ENCODE peak calls at places on chromosome 12, in four cellular contexts. M, C, I and Z are unnamed samples.

GRCh38 chr12:43805857-43806736 is at the start of gene TWF1:
- DNase-seq in M (peak), C (no peak), I (peak), Z (peak)

GRCh38 chr12:93776581-93777018 is 99.4 kb downstream of the CRADD start:
- DNase-seq in M (no peak), C (no peak), I (no peak), Z (no peak)

GRCh38 chr12:124921200-124922008 is 7.0 kb upstream of the UBC start:
- DNase-seq in M (no peak), C (peak), I (peak), Z (peak)

GRCh38 chr12:81015510-81015909 is 62.4 kb upstream of the ACSS3 start:
- DNase-seq in M (no peak), C (no peak), I (peak), Z (no peak)

GRCh38 chr12:2457215-2458112 is 337.3 kb upstream of the FKBP4 start:
- DNase-seq in M (no peak), C (no peak), I (no peak), Z (peak)

GRCh38 chr12:90908465-90908864 is 46.5 kb downstream of the CCER1 start:
- DNase-seq in M (no peak), C (no peak), I (no peak), Z (no peak)

GRCh38 chr12:67472551-67472950 is 176.0 kb upstream of the DYRK2 start:
- DNase-seq in M (no peak), C (no peak), I (no peak), Z (no peak)

GRCh38 chr12:110698171-110698902 is 9.4 kb upstream of the HVCN1 start:
- DNase-seq in M (peak), C (peak), I (peak), Z (peak)

GRCh38 chr12:117564885-117565284 is 203.5 kb upstream of the NOS1 start:
- DNase-seq in M (no peak), C (no peak), I (no peak), Z (no peak)

GRCh38 chr12:27002141-27002540 is 12.0 kb downstream of the TM7SF3 start:
- DNase-seq in M (no peak), C (no peak), I (no peak), Z (no peak)

GRCh38 chr12:84793558-84794367 is 118.8 kb downstream of the SLC6A15 start:
- DNase-seq in M (no peak), C (no peak), I (no peak), Z (no peak)

GRCh38 chr12:111656016-111656415 is 29.7 kb downstream of the BRAP start:
- DNase-seq in M (no peak), C (no peak), I (no peak), Z (no peak)

GRCh38 chr12:90519285-90519684 is 435.7 kb downstream of the CCER1 start:
- DNase-seq in M (no peak), C (no peak), I (no peak), Z (no peak)

GRCh38 chr12:26290560-26290959 is 95.2 kb downstream of the SSPN start:
- DNase-seq in M (no peak), C (no peak), I (no peak), Z (no peak)

GRCh38 chr12:124906606-124907261 is 7.7 kb downstream of the UBC start:
- DNase-seq in M (no peak), C (peak), I (peak), Z (peak)

GRCh38 chr12:81439344-81439743 is 319.8 kb downstream of the PPFIA2 start:
- DNase-seq in M (no peak), C (no peak), I (no peak), Z (no peak)

GRCh38 chr12:116346222-116346621 is 68.7 kb upstream of the MED13L start:
- DNase-seq in M (no peak), C (no peak), I (peak), Z (peak)

GRCh38 chr12:29427964-29428363 is 47.0 kb upstream of the ERGIC2 start:
- DNase-seq in M (no peak), C (peak), I (peak), Z (peak)

GRCh38 chr12:74922117-74922516 is 287.5 kb downstream of the KCNC2 start:
- DNase-seq in M (no peak), C (no peak), I (no peak), Z (no peak)

GRCh38 chr12:89671469-89671868 is 37.2 kb downstream of the ATP2B1 start:
- DNase-seq in M (no peak), C (no peak), I (no peak), Z (no peak)

GRCh38 chr12:9751204-9752144 is 9.2 kb downstream of the CD69 start:
- DNase-seq in M (no peak), C (no peak), I (peak), Z (no peak)

GRCh38 chr12:130953783-130954543 is at the start of gene ADGRD1:
- DNase-seq in M (no peak), C (no peak), I (no peak), Z (peak)

GRCh38 chr12:56081393-56082347 is 1.7 kb downstream of the ERBB3 start:
- DNase-seq in M (no peak), C (no peak), I (peak), Z (no peak)

GRCh38 chr12:5650804-5651461 is 219.0 kb downstream of the NTF3 start:
- DNase-seq in M (no peak), C (no peak), I (no peak), Z (no peak)

GRCh38 chr12:76670776-76671175 is 93.1 kb upstream of the ZDHHC17 start:
- DNase-seq in M (no peak), C (no peak), I (no peak), Z (no peak)

GRCh38 chr12:113066806-113067400 is 10.4 kb downstream of the DTX1 start:
- DNase-seq in M (no peak), C (no peak), I (no peak), Z (no peak)

GRCh38 chr12:7190268-7191055 is 976 bp downstream of the PEX5 start:
- DNase-seq in M (no peak), C (no peak), I (peak), Z (peak)

GRCh38 chr12:88994537-88994936 is 357.8 kb downstream of the DUSP6 start:
- DNase-seq in M (no peak), C (no peak), I (no peak), Z (no peak)

GRCh38 chr12:101908395-101908794 is 31.0 kb downstream of the DRAM1 start:
- DNase-seq in M (no peak), C (no peak), I (no peak), Z (no peak)

GRCh38 chr12:30002677-30003076 is 218.9 kb upstream of the TMTC1 start:
- DNase-seq in M (no peak), C (no peak), I (no peak), Z (no peak)

GRCh38 chr12:28536088-28536487 is 345.8 kb downstream of the CCDC91 start:
- DNase-seq in M (no peak), C (no peak), I (no peak), Z (no peak)

GRCh38 chr12:9760699-9761406 is at the start of gene CD69:
- DNase-seq in M (no peak), C (peak), I (no peak), Z (peak)

GRCh38 chr12:1620093-1620492 is 8.9 kb upstream of the WNT5B start:
- DNase-seq in M (no peak), C (no peak), I (no peak), Z (no peak)

GRCh38 chr12:131176926-131177325 is 223.2 kb downstream of the ADGRD1 start:
- DNase-seq in M (no peak), C (no peak), I (no peak), Z (no peak)

GRCh38 chr12:75439048-75439447 is 41.5 kb upstream of the GLIPR1 start:
- DNase-seq in M (no peak), C (no peak), I (no peak), Z (no peak)

GRCh38 chr12:132170094-132170636 is 25.9 kb downstream of the NOC4L start:
- DNase-seq in M (no peak), C (no peak), I (no peak), Z (no peak)

GRCh38 chr12:30973171-30973570 is 46.6 kb downstream of the TSPAN11 start:
- DNase-seq in M (no peak), C (no peak), I (no peak), Z (no peak)

DNA sequence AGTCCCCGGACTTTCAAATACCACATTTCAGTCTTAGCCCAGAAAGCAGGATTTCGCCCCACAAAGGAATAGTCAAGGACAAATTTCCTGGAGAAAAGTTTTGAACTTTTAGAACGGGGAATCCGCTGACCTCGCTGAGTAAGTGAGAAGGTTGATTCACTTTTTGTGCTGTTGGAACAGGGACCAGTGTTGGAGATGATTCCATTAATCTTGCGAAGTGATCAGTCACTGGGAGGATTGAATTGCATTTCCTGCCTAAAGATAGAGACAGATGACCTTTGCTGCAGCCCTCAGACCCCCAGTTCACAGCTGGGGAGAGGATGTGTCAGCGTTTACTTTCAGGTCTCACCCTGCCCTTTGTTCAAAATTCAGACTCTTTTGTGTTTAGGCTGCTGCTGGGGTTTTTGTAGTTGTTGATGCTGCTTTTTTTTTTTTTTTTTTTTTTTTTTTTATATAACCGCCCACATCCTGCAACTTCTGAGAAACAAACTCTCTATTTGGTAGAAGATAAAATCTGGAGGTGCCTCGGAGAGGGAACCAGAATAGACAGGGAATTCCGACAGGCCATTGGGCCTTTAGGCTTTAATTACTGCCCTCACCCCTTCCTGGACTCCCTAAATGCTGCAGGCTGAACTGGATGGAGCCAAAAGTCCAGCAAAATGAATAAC is 9.8 kb upstream of the KDM2B start:
- DNase-seq in M (no peak), C (peak), I (peak), Z (no peak)
- TF ChIP-seq BRCA1 in M (no peak), C (no peak), I (no peak), Z (no peak)

GRCh38 chr12:87038098-87038497 is 781.9 kb upstream of the MGAT4C start:
- DNase-seq in M (no peak), C (no peak), I (no peak), Z (no peak)
- TF ChIP-seq EP300 in M (no peak), C (no peak), I (no peak), Z (no peak)

GRCh38 chr12:72692338-72692737 is 420.2 kb downstream of the TRHDE start:
- DNase-seq in M (no peak), C (no peak), I (no peak), Z (no peak)
- TF ChIP-seq BRCA1 in M (no peak), C (no peak), I (no peak), Z (no peak)

GRCh38 chr12:102964872-102965271 is 7.4 kb downstream of the ASCL1 start:
- DNase-seq in M (no peak), C (no peak), I (no peak), Z (no peak)
- TF ChIP-seq EP300 in M (no peak), C (no peak), I (no peak), Z (no peak)

DNA sequence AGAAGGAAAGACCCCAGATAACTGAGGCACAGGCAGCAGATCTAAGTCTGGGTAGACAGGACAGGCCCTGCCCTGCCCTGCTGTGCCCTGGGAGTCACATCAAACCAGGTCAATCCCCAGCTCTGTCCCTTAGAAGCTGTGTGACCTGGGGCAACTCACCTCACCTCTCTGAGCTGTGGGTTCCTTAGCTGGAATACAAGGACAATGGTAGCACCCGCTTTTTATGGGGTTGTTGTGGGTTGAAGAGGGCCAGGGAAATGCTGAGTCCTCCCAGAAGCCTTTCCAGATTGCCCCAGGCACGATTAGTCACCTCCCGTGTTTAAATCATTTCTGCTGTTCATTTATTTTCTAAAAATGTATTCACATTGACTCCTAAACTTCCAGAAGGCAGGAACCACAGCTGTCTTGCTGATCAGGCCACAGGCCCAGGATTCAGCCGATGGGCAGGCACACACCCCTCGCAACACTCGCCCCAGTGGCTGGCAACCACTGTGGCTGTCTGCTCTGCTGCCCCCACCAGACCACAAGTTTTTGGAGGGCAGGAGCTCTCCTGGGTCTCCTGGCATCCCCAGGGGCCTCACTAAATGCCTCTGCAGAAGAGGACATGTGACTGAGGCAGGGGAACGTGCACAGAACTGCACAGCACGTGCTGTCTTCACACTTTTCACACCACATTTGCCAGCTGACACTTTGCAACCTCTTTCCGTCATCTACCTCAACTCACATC is 3.0 kb downstream of the SELPLG start:
- DNase-seq in M (no peak), C (no peak), I (no peak), Z (peak)
- TF ChIP-seq BRCA1 in M (no peak), C (no peak), I (no peak), Z (no peak)

DNA sequence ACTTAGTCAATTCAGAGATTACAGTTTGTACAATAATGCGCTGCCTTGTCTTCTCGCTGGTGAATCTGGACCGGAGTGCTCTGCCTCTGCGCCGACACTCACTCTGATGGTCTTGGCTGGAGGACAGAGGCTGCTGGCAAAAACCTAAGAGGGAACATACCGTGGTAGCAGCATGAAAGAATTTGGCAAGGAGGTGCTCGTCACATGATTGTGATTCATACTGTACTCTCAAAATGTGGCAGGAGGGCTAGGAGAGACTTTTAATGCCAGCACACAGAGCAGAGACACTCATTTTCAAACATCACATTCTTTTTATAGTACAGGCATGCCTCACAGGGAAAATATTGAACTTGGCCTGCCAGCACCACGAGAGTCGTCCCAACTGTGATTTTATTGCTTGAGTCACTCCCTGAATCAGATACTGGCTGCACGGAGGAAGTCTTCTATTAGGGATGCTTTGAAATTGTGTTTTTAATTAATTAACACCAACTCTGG is 67.8 kb downstream of the HMGA2 start:
- DNase-seq in M (no peak), C (no peak), I (no peak), Z (no peak)
- TF ChIP-seq EP300 in M (no peak), C (no peak), I (no peak), Z (no peak)